ENCODE peak calls at places on chromosome 18, in six cellular contexts. U is SK-N-SH, P is H1, O is GM12878, Y is K562, S is HCT116. X is an unnamed sample.

GRCh38 chr18:12315911-12316310 is 7.9 kb downstream of the TUBB6 start:
- DNase-seq in U (no peak), S (no peak), Y (no peak), P (no peak), O (no peak), X (no peak)

GRCh38 chr18:63073481-63073880 is 246.1 kb downstream of the BCL2 start:
- DNase-seq in P (no peak), S (no peak), U (no peak), O (no peak), Y (no peak), X (peak)

GRCh38 chr18:32920796-32921787 is 148.3 kb upstream of the KLHL14 start:
- DNase-seq in O (no peak), S (no peak), U (no peak), Y (no peak), P (no peak), X (no peak)

GRCh38 chr18:24518596-24518995 is 58.2 kb downstream of the HRH4 start:
- DNase-seq in Y (no peak), O (no peak), S (no peak), P (no peak), U (no peak), X (no peak)

GRCh38 chr18:12886498-12887126 is 2.6 kb upstream of the PTPN2 start:
- DNase-seq in S (no peak), P (no peak), U (peak), O (no peak), Y (peak), X (no peak)

GRCh38 chr18:72543362-72544055 is 633 bp downstream of the CBLN2 start:
- DNase-seq in U (peak), O (no peak), S (no peak), Y (no peak), P (peak), X (peak)

GRCh38 chr18:286515-287310 is 18.9 kb upstream of the THOC1 start:
- DNase-seq in P (no peak), Y (no peak), O (no peak), S (no peak), U (peak), X (peak)

GRCh38 chr18:74251297-74252031 is 40.3 kb downstream of the CYB5A start:
- DNase-seq in U (no peak), P (no peak), O (no peak), Y (peak), S (no peak), X (no peak)

DNA sequence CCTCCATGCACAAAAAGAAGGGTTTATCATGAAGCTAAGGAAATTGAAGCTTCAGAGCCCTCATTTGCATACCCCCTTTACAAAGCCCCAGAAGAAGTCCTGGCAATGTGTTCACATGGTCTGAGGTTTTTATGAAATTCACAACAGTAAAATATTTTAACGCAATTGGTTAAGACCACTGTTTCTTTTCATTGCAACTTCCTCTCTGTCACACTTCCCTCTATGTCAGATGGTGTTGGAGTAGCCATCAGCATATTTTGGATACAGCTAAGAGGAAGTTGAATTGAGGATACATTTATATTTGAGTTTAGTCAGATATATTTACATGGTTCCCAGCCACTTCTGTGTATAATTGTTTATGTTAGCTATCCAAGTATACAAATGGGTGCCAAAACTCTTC is 170.0 kb downstream of the TXNL1 start:
- DNase-seq in O (no peak), U (no peak), P (no peak), S (no peak), Y (no peak), X (no peak)
- TF ChIP-seq JUND in O (no peak), U (no peak), P (no peak), S (no peak), Y (no peak), X (no peak)

DNA sequence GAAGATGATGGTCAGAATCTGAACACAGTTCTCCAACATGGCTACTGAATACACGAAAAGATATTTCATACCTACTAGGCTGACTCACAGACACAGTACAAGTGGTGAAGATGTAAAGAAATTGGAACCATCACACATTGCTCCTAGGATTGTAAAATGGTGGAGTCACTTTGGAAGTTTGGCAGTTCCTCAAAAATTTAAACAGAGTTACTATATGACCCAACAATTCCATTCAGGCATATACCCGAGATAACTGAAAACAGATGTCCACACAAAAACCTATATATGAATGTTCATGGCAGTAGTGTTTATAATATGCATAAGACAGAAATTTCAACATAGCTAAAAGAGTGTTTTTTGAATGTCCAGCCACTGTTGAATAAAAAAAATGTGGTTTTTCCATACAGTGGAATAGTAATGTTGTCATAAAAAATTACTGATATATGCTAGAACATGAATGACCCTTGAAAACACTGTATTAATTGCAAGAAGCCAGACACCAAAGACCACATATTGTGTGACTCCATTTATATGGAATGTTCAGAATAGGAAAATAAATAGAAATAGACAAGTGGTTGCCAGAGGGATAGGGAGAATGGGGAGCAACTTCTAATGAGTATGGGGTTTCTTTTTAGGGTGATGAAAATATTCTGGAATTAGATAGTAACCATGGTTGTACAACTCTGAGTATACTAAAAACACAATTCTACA is 10.1 kb downstream of the RMP24 start:
- DNase-seq in S (no peak), U (no peak), O (no peak), P (no peak), Y (no peak), X (no peak)
- TF ChIP-seq JUND in S (no peak), U (no peak), O (no peak), P (no peak), Y (no peak), X (no peak)

GRCh38 chr18:47150824-47151366 is 595 bp upstream of the HDHD2 start:
- DNase-seq in S (no peak), U (peak), Y (no peak), P (no peak), O (no peak), X (no peak)
- TF ChIP-seq JUND in S (no peak), U (no peak), Y (no peak), P (no peak), O (no peak), X (no peak)

GRCh38 chr18:46199515-46200147 is 95.4 kb downstream of the HAUS1 start:
- DNase-seq in O (no peak), Y (peak), P (no peak), S (peak), U (no peak), X (peak)
- TF ChIP-seq JUND in O (no peak), Y (peak), P (no peak), S (no peak), U (no peak), X (no peak)

GRCh38 chr18:35345460-35345921 is 1.3 kb upstream of the ZNF24 start:
- DNase-seq in S (no peak), Y (peak), O (peak), U (no peak), P (no peak), X (peak)
- TF ChIP-seq JUND in S (no peak), Y (no peak), O (no peak), U (no peak), P (no peak), X (peak)

GRCh38 chr18:54580202-54580729 is 10.8 kb upstream of the DYNAP start:
- DNase-seq in Y (no peak), S (no peak), O (no peak), P (no peak), U (no peak), X (no peak)
- TF ChIP-seq JUND in Y (no peak), S (no peak), O (no peak), P (no peak), U (no peak), X (no peak)

X was measured in T47D.